ENCODE peak calls at places on chromosomes 11 and 22, in seven cellular contexts. W is foreskin fibroblast; O is effector memory CD8-positive, alpha-beta T cell; J is CD8-positive, alpha-beta T cell; R is neuronal stem cell; T is activated CD4-positive, alpha-beta memory T cell treated with anti-CD3 and anti-CD28 coated beads, Interleukin-2, amount 10 ng/mL, durations not matched to agents 7 days and 5 days; Q is B cell. A is an unnamed sample.

GRCh38 chr11:820655-821512 is 2.2 kb downstream of the PNPLA2 start:
- DNase-seq in Q (no peak), J (no peak), T (no peak), O (no peak), R (no peak), W (peak), A (no peak)

GRCh38 chr22:48242461-48242864 is 1480.0 kb downstream of the TBC1D22A start:
- DNase-seq in T (no peak), Q (no peak), R (no peak), O (no peak), J (no peak), W (no peak), A (no peak)

GRCh38 chr11:94806436-94806835 is 38.3 kb downstream of the AMOTL1 start:
- DNase-seq in T (no peak), J (no peak), W (peak), Q (no peak), R (no peak), O (no peak), A (no peak)

GRCh38 chr11:10622957-10623787 is 54.7 kb upstream of the LYVE1 start:
- DNase-seq in W (no peak), O (no peak), R (no peak), J (no peak), T (peak), Q (peak), A (no peak)

GRCh38 chr11:35042265-35042664 is 96.7 kb upstream of the CD44 start:
- DNase-seq in Q (no peak), T (no peak), O (no peak), R (no peak), J (no peak), W (no peak), A (no peak)

GRCh38 chr11:44517541-44517940 is 47.9 kb upstream of the CD82 start:
- DNase-seq in J (no peak), O (no peak), Q (no peak), T (no peak), R (no peak), W (no peak), A (no peak)

GRCh38 chr22:23685205-23685784 is 5.5 kb upstream of the RGL4 start:
- DNase-seq in Q (no peak), J (no peak), T (no peak), R (no peak), O (no peak), W (peak), A (no peak)

GRCh38 chr11:61532136-61533038 is 23.8 kb downstream of the LRRC10B start:
- DNase-seq in R (no peak), O (peak), T (peak), J (no peak), Q (peak), W (no peak), A (peak)

GRCh38 chr11:115423728-115424459 is 80.3 kb downstream of the CADM1 start:
- DNase-seq in W (no peak), R (no peak), Q (no peak), O (no peak), J (no peak), T (no peak), A (no peak)

GRCh38 chr11:57904369-57904768 is 119.3 kb upstream of the OR9Q1 start:
- DNase-seq in Q (no peak), W (no peak), J (no peak), R (no peak), T (no peak), O (no peak), A (no peak)

GRCh38 chr11:69300124-69301032 is 6.4 kb downstream of the MYEOV start:
- DNase-seq in R (no peak), W (peak), Q (no peak), O (no peak), T (no peak), J (no peak), A (no peak)

GRCh38 chr22:37636186-37636948 is 3.1 kb upstream of the SH3BP1 start:
- DNase-seq in W (peak), T (peak), O (no peak), J (no peak), R (no peak), Q (no peak), A (no peak)

GRCh38 chr22:25853501-25853900 is 111.5 kb downstream of the MYO18B start:
- DNase-seq in W (no peak), Q (no peak), O (no peak), T (no peak), J (no peak), R (no peak), A (no peak)

GRCh38 chr22:37472418-37473006 is 13.7 kb downstream of the MFNG start:
- DNase-seq in O (peak), J (peak), W (no peak), R (no peak), Q (peak), T (peak), A (peak)

GRCh38 chr11:100681064-100681502 is 6.0 kb upstream of the ARHGAP42 start:
- DNase-seq in W (peak), Q (peak), R (no peak), O (no peak), J (no peak), T (no peak), A (no peak)

GRCh38 chr22:38828191-38828590 is 15.6 kb downstream of the NPTXR start:
- DNase-seq in J (no peak), W (no peak), T (no peak), Q (no peak), O (no peak), R (no peak), A (no peak)

GRCh38 chr11:76242004-76242779 is 35.9 kb upstream of the WNT11 start:
- DNase-seq in Q (no peak), T (no peak), J (no peak), O (no peak), R (no peak), W (no peak), A (no peak)

GRCh38 chr11:69295995-69296889 is 2.3 kb downstream of the MYEOV start:
- DNase-seq in Q (peak), W (peak), R (no peak), T (no peak), J (no peak), O (no peak), A (no peak)

GRCh38 chr11:38182126-38182907 is 1584.3 kb upstream of the RAG2 start:
- DNase-seq in R (no peak), T (no peak), O (no peak), Q (no peak), J (no peak), W (no peak), A (no peak)

GRCh38 chr22:43829904-43830851 is 18.1 kb upstream of the EFCAB6 start:
- DNase-seq in O (no peak), T (no peak), W (peak), R (no peak), J (no peak), Q (no peak), A (no peak)

GRCh38 chr22:46884365-46884764 is 121.9 kb downstream of the TBC1D22A start:
- DNase-seq in R (no peak), T (no peak), J (no peak), O (no peak), W (no peak), Q (no peak), A (peak)

GRCh38 chr11:32893091-32893946 is 708 bp downstream of the QSER1 start:
- DNase-seq in O (peak), W (peak), Q (peak), J (no peak), R (peak), T (peak), A (peak)

GRCh38 chr11:46278387-46279173 is 1.1 kb downstream of the CREB3L1 start:
- DNase-seq in T (no peak), O (no peak), Q (no peak), R (no peak), W (no peak), J (no peak), A (peak)

GRCh38 chr22:50192056-50192824 is 6.5 kb downstream of the TRABD start:
- DNase-seq in Q (peak), J (no peak), O (no peak), R (no peak), W (peak), T (no peak), A (no peak)

GRCh38 chr22:19473578-19473977 is 5.4 kb downstream of the UFD1 start:
- DNase-seq in T (no peak), Q (no peak), J (no peak), W (no peak), R (no peak), O (no peak), A (no peak)

GRCh38 chr22:32206774-32207758 is 2.2 kb upstream of the RFPL2 start:
- DNase-seq in Q (peak), W (no peak), O (no peak), T (peak), R (no peak), J (no peak), A (peak)

GRCh38 chr11:10927533-10927932 is 69.7 kb upstream of the ZBED5 start:
- DNase-seq in T (no peak), J (no peak), W (no peak), O (no peak), R (no peak), Q (no peak), A (no peak)

GRCh38 chr11:2128512-2129322 is 10.5 kb downstream of the IGF2 start:
- DNase-seq in O (no peak), R (no peak), Q (no peak), T (no peak), W (no peak), J (no peak), A (no peak)

GRCh38 chr22:35749808-35750207 is 32.1 kb downstream of the APOL5 start:
- DNase-seq in J (no peak), O (no peak), R (no peak), W (peak), Q (peak), T (no peak), A (no peak)

GRCh38 chr11:125956371-125956770 is 10.5 kb downstream of the VSIG10L2 start:
- DNase-seq in O (no peak), W (no peak), Q (no peak), J (no peak), R (no peak), T (no peak), A (no peak)

GRCh38 chr22:25236417-25236816 is 17.0 kb downstream of the CRYBB2 start:
- DNase-seq in J (no peak), R (no peak), T (no peak), W (no peak), O (no peak), Q (no peak), A (no peak)

GRCh38 chr11:113474362-113475159 is 637 bp downstream of the DRD2 start:
- DNase-seq in J (peak), W (peak), O (peak), R (peak), T (peak), Q (peak), A (peak)

GRCh38 chr11:61075891-61076290 is 26.4 kb upstream of the CD5 start:
- DNase-seq in O (no peak), J (no peak), T (no peak), R (no peak), Q (no peak), W (peak), A (peak)

GRCh38 chr11:67099841-67100324 is 19.2 kb upstream of the KDM2A start:
- DNase-seq in T (no peak), J (no peak), Q (no peak), W (no peak), O (no peak), R (no peak), A (no peak)

GRCh38 chr22:26322179-26322905 is 106.7 kb upstream of the ASPHD2 start:
- DNase-seq in W (peak), T (no peak), O (no peak), R (no peak), J (no peak), Q (no peak), A (no peak)

GRCh38 chr11:61258546-61258945 is 17.6 kb downstream of the PGA5 start:
- DNase-seq in Q (no peak), O (no peak), R (no peak), J (no peak), W (no peak), T (no peak), A (no peak)

A was measured in neural progenitor cell.